ENCODE peak calls at places on chromosomes 3 and 15, in nine cellular contexts. H, E, K, A, G, I, N, L and F are unnamed samples.

GRCh38 chr3:17369973-17370372 is 372.5 kb downstream of the TBC1D5 start:
- DNase-seq in E (no peak), A (no peak), I (no peak), N (no peak), G (no peak), L (no peak), H (no peak), K (no peak), F (no peak)

GRCh38 chr3:171234298-171235020 is 207.9 kb upstream of the SLC2A2 start:
- DNase-seq in H (no peak), A (peak; percentile 23), K (no peak), I (no peak), N (no peak), G (no peak), L (no peak), E (no peak), F (no peak)

GRCh38 chr3:179063945-179064560 is 7.6 kb downstream of the ZMAT3 start:
- DNase-seq in I (no peak), A (no peak), N (no peak), L (no peak), H (peak; percentile 6), G (no peak), K (no peak), E (no peak), F (peak; percentile 67)

GRCh38 chr3:159791336-159791735 is 197.3 kb upstream of the IL12A start:
- DNase-seq in N (no peak), L (no peak), H (no peak), G (no peak), K (no peak), A (no peak), I (no peak), E (no peak), F (no peak)

GRCh38 chr15:66216806-66217205 is 36.7 kb downstream of the MEGF11 start:
- DNase-seq in G (no peak), I (no peak), A (no peak), L (no peak), E (no peak), N (no peak), K (peak; percentile 29), H (no peak), F (no peak)

GRCh38 chr3:50316657-50317242 is 5.8 kb downstream of the HYAL2 start:
- DNase-seq in H (no peak), N (no peak), I (no peak), G (peak; percentile 42), A (no peak), E (peak; percentile 75), L (peak; percentile 87), K (no peak), F (peak; percentile 99)

GRCh38 chr3:186105543-186105942 is 3.3 kb downstream of the ETV5 start:
- DNase-seq in I (no peak), E (no peak), K (no peak), G (no peak), A (no peak), L (no peak), N (no peak), H (no peak), F (no peak)

GRCh38 chr15:39403674-39404117 is 177.2 kb upstream of the THBS1 start:
- DNase-seq in N (no peak), L (peak; percentile 41), A (no peak), G (no peak), H (peak; percentile 73), E (no peak), K (no peak), I (peak; percentile 80), F (peak; percentile 66)

GRCh38 chr3:69296995-69297394 is 88.9 kb downstream of the FRMD4B start:
- DNase-seq in A (no peak), G (no peak), N (no peak), L (no peak), I (no peak), K (no peak), H (no peak), E (no peak), F (no peak)

GRCh38 chr3:129040039-129040336 is 20.6 kb upstream of the GP9 start:
- DNase-seq in L (no peak), H (no peak), E (no peak), K (no peak), N (no peak), I (no peak), A (no peak), G (no peak), F (no peak)

GRCh38 chr3:129046037-129046731 is 14.4 kb upstream of the GP9 start:
- DNase-seq in A (no peak), G (no peak), H (no peak), L (no peak), N (no peak), E (peak; percentile 79), I (no peak), K (no peak), F (no peak)

GRCh38 chr15:71632571-71633195 is 177.7 kb upstream of the NR2E3 start:
- DNase-seq in H (no peak), E (no peak), G (no peak), K (no peak), A (no peak), I (no peak), L (no peak), N (no peak), F (no peak)

GRCh38 chr3:14405120-14405885 is 2.9 kb downstream of the SLC6A6 start:
- DNase-seq in I (peak; percentile 42), A (no peak), L (no peak), K (no peak), E (no peak), N (no peak), H (peak; percentile 60), G (no peak), F (no peak)

GRCh38 chr15:89362203-89363101 is 27.8 kb upstream of the POLG start:
- DNase-seq in G (no peak), K (no peak), I (no peak), E (no peak), L (no peak), H (no peak), A (no peak), N (no peak), F (no peak)
- TF ChIP-seq CTCF in G (no peak), K (no peak), I (no peak), E (no peak), L (no peak), H (no peak), A (no peak), N (no peak), F (no peak)

DNA sequence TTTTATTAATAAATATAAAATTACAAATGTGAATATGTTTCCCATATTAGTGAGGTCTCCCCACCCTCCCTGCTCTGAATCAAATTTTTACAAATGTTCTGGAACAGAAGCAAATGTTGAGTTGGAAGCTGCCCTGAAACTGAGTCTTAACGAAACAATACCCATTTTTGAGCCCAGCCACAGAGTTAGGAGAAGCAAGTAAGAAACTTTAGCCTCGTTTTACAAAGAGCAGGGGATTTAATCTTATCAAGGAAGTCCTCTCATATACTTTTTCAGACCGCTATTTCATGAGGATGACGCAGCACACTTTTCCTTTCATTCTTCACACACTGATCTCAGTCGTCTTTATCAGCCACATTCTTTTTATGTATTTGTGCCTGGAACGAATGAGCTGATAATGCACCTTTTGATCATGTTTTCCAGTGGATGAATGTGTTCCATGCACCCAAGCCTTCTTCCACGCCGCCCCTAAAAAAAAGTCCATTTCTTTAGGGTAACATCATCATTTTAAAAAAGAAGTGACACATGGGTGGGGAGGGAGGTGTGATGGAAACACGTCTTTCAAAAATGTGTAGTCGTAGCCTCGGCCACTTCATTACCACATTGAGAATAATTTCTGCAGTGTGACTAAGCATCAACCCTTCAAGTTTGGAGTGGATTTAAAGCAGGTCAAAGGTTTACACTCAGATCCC is 48.1 kb downstream of the SETMAR start:
- DNase-seq in H (peak; percentile 71), L (no peak), N (no peak), E (no peak), A (no peak), I (peak; percentile 76), K (peak; percentile 14), G (no peak), F (no peak)
- TF ChIP-seq CTCF in H (no peak), L (no peak), N (peak; percentile 51), E (peak; percentile 10), A (peak; percentile 38), I (no peak), K (no peak), G (no peak), F (no peak)

DNA sequence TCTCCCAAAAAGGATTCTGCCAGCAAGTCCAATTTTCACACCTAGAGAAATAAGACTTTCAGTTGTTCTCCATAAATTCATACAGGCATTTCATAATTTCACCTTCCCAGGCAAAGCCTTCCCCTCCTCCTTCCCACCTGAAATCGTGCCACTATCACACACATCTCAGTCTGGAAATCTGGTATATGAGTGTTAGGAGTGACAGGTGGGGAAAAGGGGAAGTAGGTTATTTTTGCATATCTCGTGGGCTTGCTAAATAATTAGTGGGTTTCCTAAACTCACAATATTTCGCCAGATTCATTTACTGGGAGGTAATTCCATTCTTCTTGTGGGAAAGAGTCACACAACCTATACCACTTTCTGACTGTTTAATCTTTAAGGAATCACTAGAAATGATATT is 7.4 kb downstream of the ALDH1A2 start:
- DNase-seq in E (no peak), G (no peak), L (no peak), H (no peak), K (no peak), N (no peak), A (no peak), I (no peak), F (no peak)
- TF ChIP-seq CTCF in E (no peak), G (no peak), L (no peak), H (no peak), K (no peak), N (no peak), A (no peak), I (no peak), F (no peak)

GRCh38 chr3:58422756-58423324 is 10.8 kb downstream of the PDHB start:
- DNase-seq in G (no peak), K (no peak), E (no peak), H (peak; percentile 36), L (no peak), I (peak; percentile 55), A (no peak), N (no peak), F (peak; percentile 26)
- TF ChIP-seq CTCF in G (peak; percentile 59), K (no peak), E (peak; percentile 51), H (peak; percentile 29), L (no peak), I (peak; percentile 31), A (peak; percentile 12), N (peak; percentile 25), F (peak; percentile 39)

GRCh38 chr3:86990734-86991481 is at the start of gene VGLL3:
- DNase-seq in G (no peak), H (peak; percentile 81), I (peak; percentile 88), A (no peak), L (peak; percentile 32), K (no peak), E (peak; percentile 92), N (peak; percentile 65), F (peak; percentile 86)
- TF ChIP-seq CTCF in G (no peak), H (peak; percentile 42), I (peak; percentile 32), A (no peak), L (no peak), K (no peak), E (peak; percentile 46), N (peak; percentile 46), F (peak; percentile 28)

GRCh38 chr15:46280753-46281521 is 646.1 kb downstream of the SQOR start:
- DNase-seq in G (peak; percentile 1), A (no peak), L (no peak), I (peak; percentile 29), H (no peak), E (peak; percentile 43), K (no peak), N (no peak), F (peak; percentile 11)
- TF ChIP-seq CTCF in G (peak; percentile 29), A (no peak), L (no peak), I (peak; percentile 29), H (no peak), E (peak; percentile 65), K (no peak), N (peak; percentile 38), F (no peak)